ENCODE peak calls at places on chromosomes 11 and 22, in eight cellular contexts. L is CD8-positive, alpha-beta memory T cell; J is Panc1; G is fibroblast of lung; N is Peyer's patch; I is adipocyte; X is cardiac muscle cell; M is neuronal stem cell. V is an unnamed sample.

GRCh38 chr22:35203583-35203982 is 53.7 kb upstream of the HMGXB4 start:
- DNase-seq in L (no peak), J (no peak), G (no peak), N (no peak), I (no peak), X (no peak), M (no peak), V (no peak)

GRCh38 chr22:29041408-29041807 is 20.2 kb downstream of the C22orf31 start:
- DNase-seq in L (no peak), J (no peak), G (peak; percentile 94), N (no peak), I (peak; percentile 13), X (no peak), M (no peak), V (no peak)

GRCh38 chr22:46542011-46542985 is 4.9 kb upstream of the CELSR1 start:
- DNase-seq in L (peak; percentile 69), J (no peak), G (peak; percentile 53), N (peak; percentile 67), I (peak; percentile 87), X (peak; percentile 82), M (peak; percentile 50), V (peak; percentile 79)

GRCh38 chr11:67345949-67346819 is 7.2 kb downstream of the POLD4 start:
- DNase-seq in L (no peak), J (peak; percentile 89), G (peak; percentile 61), N (no peak), I (peak; percentile 70), X (peak; percentile 29), M (no peak), V (peak; percentile 76)

GRCh38 chr11:57230797-57231538 is 6.1 kb downstream of the APLNR start:
- DNase-seq in L (no peak), J (no peak), G (no peak), N (no peak), I (no peak), X (peak; percentile 17), M (no peak), V (no peak)

GRCh38 chr11:44855138-44855849 is 95.4 kb downstream of the TP53I11 start:
- DNase-seq in L (no peak), J (no peak), G (no peak), N (no peak), I (no peak), X (no peak), M (no peak), V (no peak)

GRCh38 chr11:118320515-118320914 is 16.0 kb downstream of the CD3E start:
- DNase-seq in L (no peak), J (no peak), G (no peak), N (no peak), I (no peak), X (no peak), M (no peak), V (no peak)

GRCh38 chr11:120197254-120197891 is 13.5 kb upstream of the OAF start:
- DNase-seq in L (no peak), J (no peak), G (no peak), N (no peak), I (no peak), X (no peak), M (no peak), V (no peak)

GRCh38 chr22:17871726-17872458 is 97.6 kb upstream of the BID start:
- DNase-seq in L (no peak), J (no peak), G (no peak), N (no peak), I (no peak), X (no peak), M (no peak), V (no peak)

GRCh38 chr11:41613321-41613720 is 153.9 kb upstream of the LRRC4C start:
- DNase-seq in L (no peak), J (no peak), G (peak; percentile 65), N (no peak), I (no peak), X (no peak), M (no peak), V (no peak)

GRCh38 chr11:112355726-112356125 is 95.1 kb upstream of the PLET1 start:
- DNase-seq in L (no peak), J (no peak), G (peak; percentile 12), N (no peak), I (no peak), X (peak; percentile 39), M (no peak), V (peak; percentile 40)

GRCh38 chr11:67563354-67564114 is 20.1 kb upstream of the GSTP1 start:
- DNase-seq in L (no peak), J (peak; percentile 64), G (peak; percentile 97), N (no peak), I (peak; percentile 63), X (no peak), M (no peak), V (no peak)

GRCh38 chr11:24496728-24497396 is at the start of gene LUZP2:
- DNase-seq in L (no peak), J (no peak), G (peak; percentile 59), N (no peak), I (peak; percentile 90), X (peak; percentile 76), M (peak; percentile 69), V (no peak)

GRCh38 chr22:45828836-45829235 is 148.1 kb downstream of the WNT7B start:
- DNase-seq in L (no peak), J (no peak), G (peak; percentile 65), N (no peak), I (no peak), X (no peak), M (no peak), V (no peak)

GRCh38 chr11:19460718-19461405 is 220.1 kb upstream of the E2F8 start:
- DNase-seq in L (no peak), J (no peak), G (no peak), N (no peak), I (no peak), X (no peak), M (no peak), V (peak; percentile 64)

GRCh38 chr22:42857845-42858481 is 890 bp upstream of the ARFGAP3 start:
- DNase-seq in L (no peak), J (no peak), G (no peak), N (no peak), I (no peak), X (no peak), M (no peak), V (no peak)

GRCh38 chr11:41497974-41498373 is 38.5 kb upstream of the LRRC4C start:
- DNase-seq in L (no peak), J (no peak), G (peak; percentile 77), N (no peak), I (no peak), X (no peak), M (peak; percentile 81), V (no peak)

GRCh38 chr11:64924910-64925284 is 408 bp downstream of the PPP2R5B start:
- DNase-seq in L (no peak), J (no peak), G (no peak), N (no peak), I (peak; percentile 63), X (no peak), M (no peak), V (no peak)

GRCh38 chr11:26231252-26231661 is 100.7 kb upstream of the ANO3 start:
- DNase-seq in L (no peak), J (no peak), G (peak; percentile 96), N (no peak), I (peak; percentile 57), X (no peak), M (no peak), V (no peak)

DNA sequence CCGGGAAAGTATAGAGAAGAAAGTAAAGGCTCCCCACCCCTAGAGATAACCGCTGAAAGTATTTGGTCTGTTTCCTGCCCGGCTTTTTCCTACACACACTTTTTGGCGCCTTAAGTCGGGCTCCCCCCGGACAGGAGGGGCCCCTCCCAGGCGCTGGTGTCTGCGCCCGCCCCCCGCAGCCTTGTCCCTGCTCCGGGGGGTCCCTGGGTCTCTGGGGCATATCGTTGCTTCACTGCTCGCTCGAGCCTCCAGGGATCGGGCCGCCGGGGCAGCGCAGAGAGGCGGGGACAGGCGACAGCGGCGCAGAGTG is 928 bp upstream of the CRACR2B start:
- DNase-seq in L (no peak), J (no peak), G (no peak), N (no peak), I (no peak), X (no peak), M (no peak), V (peak; percentile 76)
- H3K4me3 ChIP-seq in L (peak overlapping the region; percentile 37), J (peak overlapping the region; percentile 44), G (peak overlapping the region; percentile 45), N (peak overlapping the region; percentile 73), I (peak overlapping the region; percentile 37), X (peak overlapping the region; percentile 27), M (peak overlapping the region; percentile 45), V (peak overlapping the region; percentile 21)

GRCh38 chr22:39936523-39937145 is 23.6 kb upstream of the TMA7B start:
- DNase-seq in L (no peak), J (no peak), G (no peak), N (peak; percentile 29), I (no peak), X (no peak), M (no peak), V (no peak)
- H3K4me1 ChIP-seq in L (peaks cover 97% of the 10 kb centered on the region), J (no peaks in the 10 kb centered on the region), G (no peaks in the 10 kb centered on the region), N (no peaks in the 10 kb centered on the region), I (no peaks in the 10 kb centered on the region), X (no peaks in the 10 kb centered on the region), M (no peaks in the 10 kb centered on the region), V (no peaks in the 10 kb centered on the region)

DNA sequence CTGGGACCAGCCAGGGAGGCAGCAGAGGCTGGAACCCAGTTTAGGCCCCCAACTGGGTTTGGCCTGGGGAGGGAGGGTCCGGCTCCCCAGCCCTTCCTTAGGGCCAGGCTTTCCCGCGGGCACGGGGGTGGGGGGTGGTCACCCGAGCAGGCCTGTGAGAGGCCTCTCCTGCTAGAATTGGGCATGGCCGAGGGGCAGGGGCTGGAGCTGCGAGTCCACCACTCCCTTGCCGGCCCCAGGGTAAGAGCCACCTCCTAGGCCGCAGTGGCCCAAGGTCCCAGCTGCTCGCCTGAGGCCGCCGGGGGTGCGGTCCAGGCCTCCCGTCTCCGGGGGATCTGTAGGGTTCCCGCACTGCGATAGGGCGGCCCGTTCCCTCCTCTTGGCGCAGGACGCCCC is 6.1 kb downstream of the LMNTD2 start:
- DNase-seq in L (no peak), J (no peak), G (no peak), N (no peak), I (no peak), X (no peak), M (no peak), V (no peak)
- H3K4me3 ChIP-seq in L (peak overlapping the region; percentile 45), J (peak overlapping the region; percentile 38), G (no peak overlapping the region), N (peak overlapping the region; percentile 50), I (no peak overlapping the region), X (peak overlapping the region; percentile 16), M (no peak overlapping the region), V (no peak overlapping the region)

GRCh38 chr11:1532606-1533341 is 39.3 kb downstream of the DUSP8 start:
- DNase-seq in L (no peak), J (no peak), G (peak; percentile 83), N (no peak), I (no peak), X (no peak), M (no peak), V (no peak)

GRCh38 chr11:1534171-1534570 is 37.9 kb downstream of the DUSP8 start:
- DNase-seq in L (no peak), J (no peak), G (no peak), N (no peak), I (no peak), X (no peak), M (no peak), V (no peak)

GRCh38 chr11:1533342-1533725 is 38.7 kb downstream of the DUSP8 start:
- DNase-seq in L (no peak), J (no peak), G (no peak), N (no peak), I (no peak), X (no peak), M (no peak), V (no peak)

GRCh38 chr11:1536065-1536843 is 35.8 kb downstream of the DUSP8 start:
- DNase-seq in L (no peak), J (no peak), G (no peak), N (no peak), I (no peak), X (peak; percentile 84), M (no peak), V (no peak)

GRCh38 chr11:1534682-1535081 is 37.4 kb downstream of the DUSP8 start:
- DNase-seq in L (no peak), J (no peak), G (peak; percentile 77), N (no peak), I (no peak), X (no peak), M (no peak), V (no peak)
- H3K4me1 ChIP-seq in L (peaks cover 40% of the 10 kb centered on the region), J (peaks cover 4% of the 10 kb centered on the region), G (peaks cover 3% of the 10 kb centered on the region), N (no peaks in the 10 kb centered on the region), I (peaks cover 34% of the 10 kb centered on the region), X (peaks cover 20% of the 10 kb centered on the region), M (no peaks in the 10 kb centered on the region), V (peaks cover 3% of the 10 kb centered on the region)